ENCODE peak calls at places on chromosome 13, in nine cellular contexts. One of them, this sample, is unnamed.

GRCh38 chr13:110338441-110339101 is 31.5 kb downstream of the COL4A2 start:
- DNase-seq in nephron progenitor cell: no peak
- DNase-seq in NCI-H1092: no peak
- DNase-seq in suprapubic skin: no peak
- DNase-seq in EL: no peak
- DNase-seq in cardiac fibroblast: peak; percentile 84
- DNase-seq in stimulated activated CD4-positive, alpha-beta T cell treated with anti-CD3 and anti-CD28 coated beads, Interleukin-1b, Interleukin-23, amount 100 ng/mL, for 24 hours: no peak
- DNase-seq in NCI-H524: no peak
- DNase-seq in choroid plexus epithelial cell: peak; percentile 93
- DNase-seq in this sample: peak; percentile 70

GRCh38 chr13:39767791-39768564 is 112.5 kb downstream of the COG6 start:
- DNase-seq in nephron progenitor cell: no peak
- DNase-seq in NCI-H1092: peak; percentile 0
- DNase-seq in suprapubic skin: no peak
- DNase-seq in EL: no peak
- DNase-seq in cardiac fibroblast: no peak
- DNase-seq in stimulated activated CD4-positive, alpha-beta T cell treated with anti-CD3 and anti-CD28 coated beads, Interleukin-1b, Interleukin-23, amount 100 ng/mL, for 24 hours: no peak
- DNase-seq in NCI-H524: peak; percentile 54
- DNase-seq in choroid plexus epithelial cell: no peak
- DNase-seq in this sample: peak; percentile 42

GRCh38 chr13:97502192-97502591 is 68.2 kb downstream of the RAP2A start:
- DNase-seq in nephron progenitor cell: no peak
- DNase-seq in NCI-H1092: no peak
- DNase-seq in suprapubic skin: no peak
- DNase-seq in EL: no peak
- DNase-seq in cardiac fibroblast: no peak
- DNase-seq in stimulated activated CD4-positive, alpha-beta T cell treated with anti-CD3 and anti-CD28 coated beads, Interleukin-1b, Interleukin-23, amount 100 ng/mL, for 24 hours: no peak
- DNase-seq in NCI-H524: no peak
- DNase-seq in choroid plexus epithelial cell: peak; percentile 23
- DNase-seq in this sample: no peak

GRCh38 chr13:44368062-44368591 is 5.5 kb upstream of the SERP2 start:
- DNase-seq in nephron progenitor cell: no peak
- DNase-seq in NCI-H1092: no peak
- DNase-seq in suprapubic skin: no peak
- DNase-seq in EL: peak; percentile 63
- DNase-seq in cardiac fibroblast: no peak
- DNase-seq in stimulated activated CD4-positive, alpha-beta T cell treated with anti-CD3 and anti-CD28 coated beads, Interleukin-1b, Interleukin-23, amount 100 ng/mL, for 24 hours: no peak
- DNase-seq in NCI-H524: peak; percentile 89
- DNase-seq in choroid plexus epithelial cell: peak; percentile 44
- DNase-seq in this sample: no peak

GRCh38 chr13:21668665-21669599 is 1.9 kb upstream of the FGF9 start:
- DNase-seq in nephron progenitor cell: peak; percentile 50
- DNase-seq in NCI-H1092: no peak
- DNase-seq in suprapubic skin: peak; percentile 64
- DNase-seq in EL: peak; percentile 11
- DNase-seq in cardiac fibroblast: peak; percentile 27
- DNase-seq in stimulated activated CD4-positive, alpha-beta T cell treated with anti-CD3 and anti-CD28 coated beads, Interleukin-1b, Interleukin-23, amount 100 ng/mL, for 24 hours: no peak
- DNase-seq in NCI-H524: peak; percentile 79
- DNase-seq in choroid plexus epithelial cell: peak; percentile 23
- DNase-seq in this sample: peak; percentile 60

GRCh38 chr13:72384186-72384823 is 343.1 kb downstream of the MZT1 start:
- DNase-seq in nephron progenitor cell: no peak
- DNase-seq in NCI-H1092: no peak
- DNase-seq in suprapubic skin: no peak
- DNase-seq in EL: no peak
- DNase-seq in cardiac fibroblast: peak; percentile 2
- DNase-seq in stimulated activated CD4-positive, alpha-beta T cell treated with anti-CD3 and anti-CD28 coated beads, Interleukin-1b, Interleukin-23, amount 100 ng/mL, for 24 hours: no peak
- DNase-seq in NCI-H524: peak; percentile 82
- DNase-seq in choroid plexus epithelial cell: peak; percentile 31
- DNase-seq in this sample: no peak

GRCh38 chr13:40568672-40569350 is 97.6 kb downstream of the FOXO1 start:
- DNase-seq in nephron progenitor cell: no peak
- DNase-seq in NCI-H1092: no peak
- DNase-seq in suprapubic skin: no peak
- DNase-seq in EL: no peak
- DNase-seq in cardiac fibroblast: no peak
- DNase-seq in stimulated activated CD4-positive, alpha-beta T cell treated with anti-CD3 and anti-CD28 coated beads, Interleukin-1b, Interleukin-23, amount 100 ng/mL, for 24 hours: no peak
- DNase-seq in NCI-H524: no peak
- DNase-seq in choroid plexus epithelial cell: no peak
- DNase-seq in this sample: no peak

GRCh38 chr13:41501281-41501680 is 43.9 kb downstream of the RGCC start:
- DNase-seq in nephron progenitor cell: no peak
- DNase-seq in NCI-H1092: no peak
- DNase-seq in suprapubic skin: no peak
- DNase-seq in EL: no peak
- DNase-seq in cardiac fibroblast: no peak
- DNase-seq in stimulated activated CD4-positive, alpha-beta T cell treated with anti-CD3 and anti-CD28 coated beads, Interleukin-1b, Interleukin-23, amount 100 ng/mL, for 24 hours: no peak
- DNase-seq in NCI-H524: no peak
- DNase-seq in choroid plexus epithelial cell: no peak
- DNase-seq in this sample: no peak

GRCh38 chr13:98429977-98430785 is 146.7 kb downstream of the STK24 start:
- DNase-seq in nephron progenitor cell: no peak
- DNase-seq in NCI-H1092: no peak
- DNase-seq in suprapubic skin: no peak
- DNase-seq in EL: no peak
- DNase-seq in cardiac fibroblast: no peak
- DNase-seq in stimulated activated CD4-positive, alpha-beta T cell treated with anti-CD3 and anti-CD28 coated beads, Interleukin-1b, Interleukin-23, amount 100 ng/mL, for 24 hours: no peak
- DNase-seq in NCI-H524: no peak
- DNase-seq in choroid plexus epithelial cell: peak; percentile 66
- DNase-seq in this sample: no peak

GRCh38 chr13:40433577-40433976 is 232.9 kb downstream of the FOXO1 start:
- DNase-seq in nephron progenitor cell: no peak
- DNase-seq in NCI-H1092: no peak
- DNase-seq in suprapubic skin: no peak
- DNase-seq in EL: no peak
- DNase-seq in cardiac fibroblast: peak; percentile 19
- DNase-seq in stimulated activated CD4-positive, alpha-beta T cell treated with anti-CD3 and anti-CD28 coated beads, Interleukin-1b, Interleukin-23, amount 100 ng/mL, for 24 hours: no peak
- DNase-seq in NCI-H524: no peak
- DNase-seq in choroid plexus epithelial cell: no peak
- DNase-seq in this sample: no peak

GRCh38 chr13:45441633-45442032 is 23.1 kb upstream of the COG3 start:
- DNase-seq in nephron progenitor cell: no peak
- DNase-seq in NCI-H1092: no peak
- DNase-seq in suprapubic skin: no peak
- DNase-seq in EL: peak; percentile 34
- DNase-seq in cardiac fibroblast: peak; percentile 40
- DNase-seq in stimulated activated CD4-positive, alpha-beta T cell treated with anti-CD3 and anti-CD28 coated beads, Interleukin-1b, Interleukin-23, amount 100 ng/mL, for 24 hours: no peak
- DNase-seq in NCI-H524: no peak
- DNase-seq in choroid plexus epithelial cell: peak; percentile 76
- DNase-seq in this sample: no peak

GRCh38 chr13:39498471-39499114 is 104.4 kb downstream of the LHFPL6 start:
- DNase-seq in nephron progenitor cell: no peak
- DNase-seq in NCI-H1092: no peak
- DNase-seq in suprapubic skin: no peak
- DNase-seq in EL: no peak
- DNase-seq in cardiac fibroblast: no peak
- DNase-seq in stimulated activated CD4-positive, alpha-beta T cell treated with anti-CD3 and anti-CD28 coated beads, Interleukin-1b, Interleukin-23, amount 100 ng/mL, for 24 hours: no peak
- DNase-seq in NCI-H524: no peak
- DNase-seq in choroid plexus epithelial cell: no peak
- DNase-seq in this sample: peak; percentile 67

GRCh38 chr13:73715114-73715909 is 418.9 kb downstream of the KLF12 start:
- DNase-seq in nephron progenitor cell: no peak
- DNase-seq in NCI-H1092: no peak
- DNase-seq in suprapubic skin: no peak
- DNase-seq in EL: no peak
- DNase-seq in cardiac fibroblast: no peak
- DNase-seq in stimulated activated CD4-positive, alpha-beta T cell treated with anti-CD3 and anti-CD28 coated beads, Interleukin-1b, Interleukin-23, amount 100 ng/mL, for 24 hours: peak; percentile 21
- DNase-seq in NCI-H524: no peak
- DNase-seq in choroid plexus epithelial cell: no peak
- DNase-seq in this sample: no peak

GRCh38 chr13:32443111-32443510 is 15.2 kb upstream of the N4BP2L1 start:
- DNase-seq in nephron progenitor cell: no peak
- DNase-seq in NCI-H1092: no peak
- DNase-seq in suprapubic skin: no peak
- DNase-seq in EL: peak; percentile 19
- DNase-seq in cardiac fibroblast: peak; percentile 44
- DNase-seq in stimulated activated CD4-positive, alpha-beta T cell treated with anti-CD3 and anti-CD28 coated beads, Interleukin-1b, Interleukin-23, amount 100 ng/mL, for 24 hours: no peak
- DNase-seq in NCI-H524: peak; percentile 48
- DNase-seq in choroid plexus epithelial cell: peak; percentile 36
- DNase-seq in this sample: no peak

GRCh38 chr13:50691176-50691681 is 152.3 kb downstream of the DLEU7 start:
- DNase-seq in nephron progenitor cell: no peak
- DNase-seq in NCI-H1092: no peak
- DNase-seq in suprapubic skin: no peak
- DNase-seq in EL: no peak
- DNase-seq in cardiac fibroblast: peak; percentile 17
- DNase-seq in stimulated activated CD4-positive, alpha-beta T cell treated with anti-CD3 and anti-CD28 coated beads, Interleukin-1b, Interleukin-23, amount 100 ng/mL, for 24 hours: no peak
- DNase-seq in NCI-H524: no peak
- DNase-seq in choroid plexus epithelial cell: peak; percentile 35
- DNase-seq in this sample: no peak

GRCh38 chr13:101291216-101291615 is 125.1 kb downstream of the NALCN start:
- DNase-seq in nephron progenitor cell: no peak
- DNase-seq in NCI-H1092: no peak
- DNase-seq in suprapubic skin: no peak
- DNase-seq in EL: no peak
- DNase-seq in cardiac fibroblast: peak; percentile 21
- DNase-seq in stimulated activated CD4-positive, alpha-beta T cell treated with anti-CD3 and anti-CD28 coated beads, Interleukin-1b, Interleukin-23, amount 100 ng/mL, for 24 hours: no peak
- DNase-seq in NCI-H524: no peak
- DNase-seq in choroid plexus epithelial cell: no peak
- DNase-seq in this sample: no peak

GRCh38 chr13:30744056-30744684 is 8.8 kb downstream of the ALOX5AP start:
- DNase-seq in nephron progenitor cell: no peak
- DNase-seq in NCI-H1092: no peak
- DNase-seq in suprapubic skin: no peak
- DNase-seq in EL: peak; percentile 64
- DNase-seq in cardiac fibroblast: peak; percentile 54
- DNase-seq in stimulated activated CD4-positive, alpha-beta T cell treated with anti-CD3 and anti-CD28 coated beads, Interleukin-1b, Interleukin-23, amount 100 ng/mL, for 24 hours: peak; percentile 71
- DNase-seq in NCI-H524: no peak
- DNase-seq in choroid plexus epithelial cell: peak; percentile 57
- DNase-seq in this sample: no peak

GRCh38 chr13:114167445-114167844 is 11.6 kb upstream of the CFAP97D2 start:
- DNase-seq in nephron progenitor cell: no peak
- DNase-seq in NCI-H1092: no peak
- DNase-seq in suprapubic skin: no peak
- DNase-seq in EL: no peak
- DNase-seq in cardiac fibroblast: no peak
- DNase-seq in stimulated activated CD4-positive, alpha-beta T cell treated with anti-CD3 and anti-CD28 coated beads, Interleukin-1b, Interleukin-23, amount 100 ng/mL, for 24 hours: no peak
- DNase-seq in NCI-H524: no peak
- DNase-seq in choroid plexus epithelial cell: no peak
- DNase-seq in this sample: no peak

GRCh38 chr13:75454497-75454896 is 27.5 kb downstream of the TBC1D4 start:
- DNase-seq in nephron progenitor cell: no peak
- DNase-seq in NCI-H1092: no peak
- DNase-seq in suprapubic skin: no peak
- DNase-seq in EL: no peak
- DNase-seq in cardiac fibroblast: no peak
- DNase-seq in stimulated activated CD4-positive, alpha-beta T cell treated with anti-CD3 and anti-CD28 coated beads, Interleukin-1b, Interleukin-23, amount 100 ng/mL, for 24 hours: no peak
- DNase-seq in NCI-H524: no peak
- DNase-seq in choroid plexus epithelial cell: no peak
- DNase-seq in this sample: no peak

GRCh38 chr13:70424928-70425327 is 316.7 kb upstream of the KLHL1 start:
- DNase-seq in nephron progenitor cell: no peak
- DNase-seq in NCI-H1092: no peak
- DNase-seq in suprapubic skin: no peak
- DNase-seq in EL: no peak
- DNase-seq in cardiac fibroblast: no peak
- DNase-seq in stimulated activated CD4-positive, alpha-beta T cell treated with anti-CD3 and anti-CD28 coated beads, Interleukin-1b, Interleukin-23, amount 100 ng/mL, for 24 hours: no peak
- DNase-seq in NCI-H524: no peak
- DNase-seq in choroid plexus epithelial cell: no peak
- DNase-seq in this sample: no peak

GRCh38 chr13:91185294-91185863 is 162.1 kb upstream of the MIR17HG start:
- DNase-seq in nephron progenitor cell: no peak
- DNase-seq in NCI-H1092: no peak
- DNase-seq in suprapubic skin: no peak
- DNase-seq in EL: no peak
- DNase-seq in cardiac fibroblast: peak; percentile 6
- DNase-seq in stimulated activated CD4-positive, alpha-beta T cell treated with anti-CD3 and anti-CD28 coated beads, Interleukin-1b, Interleukin-23, amount 100 ng/mL, for 24 hours: no peak
- DNase-seq in NCI-H524: peak; percentile 34
- DNase-seq in choroid plexus epithelial cell: peak; percentile 53
- DNase-seq in this sample: peak; percentile 29

GRCh38 chr13:80436571-80437169 is 95.7 kb upstream of the SPRY2 start:
- DNase-seq in nephron progenitor cell: no peak
- DNase-seq in NCI-H1092: no peak
- DNase-seq in suprapubic skin: no peak
- DNase-seq in EL: no peak
- DNase-seq in cardiac fibroblast: peak; percentile 25
- DNase-seq in stimulated activated CD4-positive, alpha-beta T cell treated with anti-CD3 and anti-CD28 coated beads, Interleukin-1b, Interleukin-23, amount 100 ng/mL, for 24 hours: no peak
- DNase-seq in NCI-H524: no peak
- DNase-seq in choroid plexus epithelial cell: peak; percentile 68
- DNase-seq in this sample: no peak

GRCh38 chr13:28425796-28426195 is 69.1 kb downstream of the FLT1 start:
- DNase-seq in nephron progenitor cell: no peak
- DNase-seq in NCI-H1092: no peak
- DNase-seq in suprapubic skin: no peak
- DNase-seq in EL: no peak
- DNase-seq in cardiac fibroblast: no peak
- DNase-seq in stimulated activated CD4-positive, alpha-beta T cell treated with anti-CD3 and anti-CD28 coated beads, Interleukin-1b, Interleukin-23, amount 100 ng/mL, for 24 hours: no peak
- DNase-seq in NCI-H524: no peak
- DNase-seq in choroid plexus epithelial cell: no peak
- DNase-seq in this sample: no peak

GRCh38 chr13:108096301-108096700 is 119.0 kb downstream of the LIG4 start:
- DNase-seq in nephron progenitor cell: no peak
- DNase-seq in NCI-H1092: no peak
- DNase-seq in suprapubic skin: no peak
- DNase-seq in EL: no peak
- DNase-seq in cardiac fibroblast: no peak
- DNase-seq in stimulated activated CD4-positive, alpha-beta T cell treated with anti-CD3 and anti-CD28 coated beads, Interleukin-1b, Interleukin-23, amount 100 ng/mL, for 24 hours: no peak
- DNase-seq in NCI-H524: no peak
- DNase-seq in choroid plexus epithelial cell: no peak
- DNase-seq in this sample: no peak

GRCh38 chr13:67106502-67107057 is 123.6 kb downstream of the PCDH9 start:
- DNase-seq in nephron progenitor cell: no peak
- DNase-seq in NCI-H1092: no peak
- DNase-seq in suprapubic skin: no peak
- DNase-seq in EL: no peak
- DNase-seq in cardiac fibroblast: no peak
- DNase-seq in stimulated activated CD4-positive, alpha-beta T cell treated with anti-CD3 and anti-CD28 coated beads, Interleukin-1b, Interleukin-23, amount 100 ng/mL, for 24 hours: no peak
- DNase-seq in NCI-H524: no peak
- DNase-seq in choroid plexus epithelial cell: no peak
- DNase-seq in this sample: no peak

GRCh38 chr13:51223284-51224270 is 1.4 kb downstream of the FAM124A start:
- DNase-seq in nephron progenitor cell: no peak
- DNase-seq in NCI-H1092: no peak
- DNase-seq in suprapubic skin: no peak
- DNase-seq in EL: no peak
- DNase-seq in cardiac fibroblast: no peak
- DNase-seq in stimulated activated CD4-positive, alpha-beta T cell treated with anti-CD3 and anti-CD28 coated beads, Interleukin-1b, Interleukin-23, amount 100 ng/mL, for 24 hours: no peak
- DNase-seq in NCI-H524: no peak
- DNase-seq in choroid plexus epithelial cell: no peak
- DNase-seq in this sample: peak; percentile 74

GRCh38 chr13:29858667-29859066 is 8.2 kb upstream of the UBL3 start:
- DNase-seq in nephron progenitor cell: no peak
- DNase-seq in NCI-H1092: no peak
- DNase-seq in suprapubic skin: no peak
- DNase-seq in EL: peak; percentile 86
- DNase-seq in cardiac fibroblast: peak; percentile 44
- DNase-seq in stimulated activated CD4-positive, alpha-beta T cell treated with anti-CD3 and anti-CD28 coated beads, Interleukin-1b, Interleukin-23, amount 100 ng/mL, for 24 hours: no peak
- DNase-seq in NCI-H524: no peak
- DNase-seq in choroid plexus epithelial cell: no peak
- DNase-seq in this sample: no peak

GRCh38 chr13:34465423-34465922 is 476.6 kb upstream of the NBEA start:
- DNase-seq in nephron progenitor cell: no peak
- DNase-seq in NCI-H1092: no peak
- DNase-seq in suprapubic skin: no peak
- DNase-seq in EL: no peak
- DNase-seq in cardiac fibroblast: no peak
- DNase-seq in stimulated activated CD4-positive, alpha-beta T cell treated with anti-CD3 and anti-CD28 coated beads, Interleukin-1b, Interleukin-23, amount 100 ng/mL, for 24 hours: no peak
- DNase-seq in NCI-H524: no peak
- DNase-seq in choroid plexus epithelial cell: no peak
- DNase-seq in this sample: no peak

GRCh38 chr13:113345486-113345885 is 18.4 kb downstream of the GRTP1 start:
- DNase-seq in nephron progenitor cell: no peak
- DNase-seq in NCI-H1092: no peak
- DNase-seq in suprapubic skin: no peak
- DNase-seq in EL: no peak
- DNase-seq in cardiac fibroblast: no peak
- DNase-seq in stimulated activated CD4-positive, alpha-beta T cell treated with anti-CD3 and anti-CD28 coated beads, Interleukin-1b, Interleukin-23, amount 100 ng/mL, for 24 hours: no peak
- DNase-seq in NCI-H524: no peak
- DNase-seq in choroid plexus epithelial cell: no peak
- DNase-seq in this sample: no peak

GRCh38 chr13:40132249-40132648 is 476.8 kb downstream of the COG6 start:
- DNase-seq in nephron progenitor cell: no peak
- DNase-seq in NCI-H1092: no peak
- DNase-seq in suprapubic skin: no peak
- DNase-seq in EL: no peak
- DNase-seq in cardiac fibroblast: no peak
- DNase-seq in stimulated activated CD4-positive, alpha-beta T cell treated with anti-CD3 and anti-CD28 coated beads, Interleukin-1b, Interleukin-23, amount 100 ng/mL, for 24 hours: no peak
- DNase-seq in NCI-H524: no peak
- DNase-seq in choroid plexus epithelial cell: no peak
- DNase-seq in this sample: no peak

GRCh38 chr13:36412736-36413135 is 19.6 kb upstream of the CCNA1 start:
- DNase-seq in nephron progenitor cell: no peak
- DNase-seq in NCI-H1092: no peak
- DNase-seq in suprapubic skin: no peak
- DNase-seq in EL: no peak
- DNase-seq in cardiac fibroblast: peak; percentile 43
- DNase-seq in stimulated activated CD4-positive, alpha-beta T cell treated with anti-CD3 and anti-CD28 coated beads, Interleukin-1b, Interleukin-23, amount 100 ng/mL, for 24 hours: no peak
- DNase-seq in NCI-H524: no peak
- DNase-seq in choroid plexus epithelial cell: peak; percentile 56
- DNase-seq in this sample: no peak

This sample was measured in neural progenitor cell.